ENCODE peak calls at places on chromosomes 16 and 17, in ten cellular contexts. One of them, this sample, is unnamed.
A peak's percentile ranks its signal among the peaks of the same experiment; 100 is the strongest.

GRCh38 chr16:53732296-53732929 is 28.5 kb downstream of the FTO start:
- DNase-seq in NCI-H187: no peak
- DNase-seq in endothelial cell: no peak
- DNase-seq in amygdala: no peak
- DNase-seq in stimulated activated effector memory CD8-positive, alpha-beta T cell treated with anti-CD3 and anti-CD28 coated beads, Interleukin-12 subunit alpha, Interleukin-12 subunit beta, amount 100 ng/mL, for 72 hours: no peak
- DNase-seq in C1 segment of cervical spinal cord: no peak
- DNase-seq in NCI-H345: no peak
- DNase-seq in naive thymus-derived CD8-positive, alpha-beta T cell: no peak
- DNase-seq in fibroblast of the conjunctiva: no peak
- DNase-seq in small intestine: peak; percentile 69
- DNase-seq in this sample: no peak

GRCh38 chr17:55743103-55743679 is 7.7 kb upstream of the PCTP start:
- DNase-seq in C1 segment of cervical spinal cord: no peak
- DNase-seq in NCI-H345: peak; percentile 60
- DNase-seq in endothelial cell: no peak
- DNase-seq in small intestine: peak; percentile 50
- DNase-seq in stimulated activated effector memory CD8-positive, alpha-beta T cell treated with anti-CD3 and anti-CD28 coated beads, Interleukin-12 subunit alpha, Interleukin-12 subunit beta, amount 100 ng/mL, for 72 hours: no peak
- DNase-seq in amygdala: no peak
- DNase-seq in naive thymus-derived CD8-positive, alpha-beta T cell: no peak
- DNase-seq in NCI-H187: no peak
- DNase-seq in fibroblast of the conjunctiva: no peak
- DNase-seq in this sample: no peak

GRCh38 chr17:19346351-19347255 is 15.9 kb downstream of the B9D1 start:
- DNase-seq in endothelial cell: no peak
- DNase-seq in NCI-H345: peak; percentile 22
- DNase-seq in stimulated activated effector memory CD8-positive, alpha-beta T cell treated with anti-CD3 and anti-CD28 coated beads, Interleukin-12 subunit alpha, Interleukin-12 subunit beta, amount 100 ng/mL, for 72 hours: no peak
- DNase-seq in fibroblast of the conjunctiva: peak; percentile 45
- DNase-seq in small intestine: no peak
- DNase-seq in naive thymus-derived CD8-positive, alpha-beta T cell: no peak
- DNase-seq in C1 segment of cervical spinal cord: no peak
- DNase-seq in amygdala: no peak
- DNase-seq in NCI-H187: no peak
- DNase-seq in this sample: no peak

GRCh38 chr17:413706-414440 is 61.3 kb upstream of the RPH3AL start:
- DNase-seq in stimulated activated effector memory CD8-positive, alpha-beta T cell treated with anti-CD3 and anti-CD28 coated beads, Interleukin-12 subunit alpha, Interleukin-12 subunit beta, amount 100 ng/mL, for 72 hours: no peak
- DNase-seq in C1 segment of cervical spinal cord: no peak
- DNase-seq in amygdala: no peak
- DNase-seq in NCI-H187: no peak
- DNase-seq in endothelial cell: no peak
- DNase-seq in fibroblast of the conjunctiva: no peak
- DNase-seq in small intestine: no peak
- DNase-seq in NCI-H345: no peak
- DNase-seq in naive thymus-derived CD8-positive, alpha-beta T cell: no peak
- DNase-seq in this sample: no peak

GRCh38 chr17:69466905-69467630 is 52.6 kb downstream of the MAP2K6 start:
- DNase-seq in naive thymus-derived CD8-positive, alpha-beta T cell: no peak
- DNase-seq in fibroblast of the conjunctiva: no peak
- DNase-seq in endothelial cell: peak; percentile 46
- DNase-seq in amygdala: no peak
- DNase-seq in C1 segment of cervical spinal cord: no peak
- DNase-seq in NCI-H187: no peak
- DNase-seq in small intestine: peak; percentile 24
- DNase-seq in NCI-H345: no peak
- DNase-seq in stimulated activated effector memory CD8-positive, alpha-beta T cell treated with anti-CD3 and anti-CD28 coated beads, Interleukin-12 subunit alpha, Interleukin-12 subunit beta, amount 100 ng/mL, for 72 hours: no peak
- DNase-seq in this sample: no peak

GRCh38 chr16:30703971-30704370 is 5.0 kb downstream of the SRCAP start:
- DNase-seq in amygdala: no peak
- DNase-seq in NCI-H345: no peak
- DNase-seq in endothelial cell: no peak
- DNase-seq in stimulated activated effector memory CD8-positive, alpha-beta T cell treated with anti-CD3 and anti-CD28 coated beads, Interleukin-12 subunit alpha, Interleukin-12 subunit beta, amount 100 ng/mL, for 72 hours: no peak
- DNase-seq in NCI-H187: no peak
- DNase-seq in C1 segment of cervical spinal cord: no peak
- DNase-seq in fibroblast of the conjunctiva: no peak
- DNase-seq in small intestine: no peak
- DNase-seq in naive thymus-derived CD8-positive, alpha-beta T cell: no peak
- DNase-seq in this sample: no peak

GRCh38 chr17:56785997-56786680 is 47.6 kb downstream of the C17orf67 start:
- DNase-seq in amygdala: no peak
- DNase-seq in naive thymus-derived CD8-positive, alpha-beta T cell: no peak
- DNase-seq in NCI-H187: no peak
- DNase-seq in stimulated activated effector memory CD8-positive, alpha-beta T cell treated with anti-CD3 and anti-CD28 coated beads, Interleukin-12 subunit alpha, Interleukin-12 subunit beta, amount 100 ng/mL, for 72 hours: no peak
- DNase-seq in endothelial cell: no peak
- DNase-seq in fibroblast of the conjunctiva: no peak
- DNase-seq in C1 segment of cervical spinal cord: no peak
- DNase-seq in NCI-H345: no peak
- DNase-seq in small intestine: peak; percentile 70
- DNase-seq in this sample: no peak

GRCh38 chr16:50473375-50473945 is 74.7 kb upstream of the NKD1 start:
- DNase-seq in amygdala: no peak
- DNase-seq in C1 segment of cervical spinal cord: no peak
- DNase-seq in naive thymus-derived CD8-positive, alpha-beta T cell: no peak
- DNase-seq in NCI-H345: no peak
- DNase-seq in small intestine: no peak
- DNase-seq in NCI-H187: no peak
- DNase-seq in endothelial cell: no peak
- DNase-seq in fibroblast of the conjunctiva: no peak
- DNase-seq in stimulated activated effector memory CD8-positive, alpha-beta T cell treated with anti-CD3 and anti-CD28 coated beads, Interleukin-12 subunit alpha, Interleukin-12 subunit beta, amount 100 ng/mL, for 72 hours: no peak
- DNase-seq in this sample: no peak

GRCh38 chr16:22374311-22375116 is at the start of gene CDR2:
- DNase-seq in endothelial cell: peak; percentile 98
- DNase-seq in amygdala: peak; percentile 93
- DNase-seq in NCI-H187: peak; percentile 85
- DNase-seq in naive thymus-derived CD8-positive, alpha-beta T cell: peak; percentile 96
- DNase-seq in C1 segment of cervical spinal cord: peak; percentile 96
- DNase-seq in stimulated activated effector memory CD8-positive, alpha-beta T cell treated with anti-CD3 and anti-CD28 coated beads, Interleukin-12 subunit alpha, Interleukin-12 subunit beta, amount 100 ng/mL, for 72 hours: peak; percentile 98
- DNase-seq in fibroblast of the conjunctiva: peak; percentile 93
- DNase-seq in NCI-H345: peak; percentile 98
- DNase-seq in small intestine: peak; percentile 99
- DNase-seq in this sample: peak; percentile 97

GRCh38 chr16:11824362-11824761 is 27.0 kb downstream of the RSL1D1 start:
- DNase-seq in stimulated activated effector memory CD8-positive, alpha-beta T cell treated with anti-CD3 and anti-CD28 coated beads, Interleukin-12 subunit alpha, Interleukin-12 subunit beta, amount 100 ng/mL, for 72 hours: no peak
- DNase-seq in C1 segment of cervical spinal cord: no peak
- DNase-seq in amygdala: no peak
- DNase-seq in NCI-H345: no peak
- DNase-seq in small intestine: peak; percentile 93
- DNase-seq in naive thymus-derived CD8-positive, alpha-beta T cell: no peak
- DNase-seq in fibroblast of the conjunctiva: no peak
- DNase-seq in endothelial cell: no peak
- DNase-seq in NCI-H187: no peak
- DNase-seq in this sample: no peak

GRCh38 chr16:4626396-4626795 is 1.8 kb downstream of the MGRN1 start:
- DNase-seq in C1 segment of cervical spinal cord: no peak
- DNase-seq in endothelial cell: no peak
- DNase-seq in stimulated activated effector memory CD8-positive, alpha-beta T cell treated with anti-CD3 and anti-CD28 coated beads, Interleukin-12 subunit alpha, Interleukin-12 subunit beta, amount 100 ng/mL, for 72 hours: no peak
- DNase-seq in naive thymus-derived CD8-positive, alpha-beta T cell: no peak
- DNase-seq in NCI-H345: no peak
- DNase-seq in small intestine: peak; percentile 59
- DNase-seq in NCI-H187: no peak
- DNase-seq in fibroblast of the conjunctiva: no peak
- DNase-seq in amygdala: no peak
- DNase-seq in this sample: no peak

GRCh38 chr17:35433075-35433894 is 985 bp upstream of the SLFN12 start:
- DNase-seq in stimulated activated effector memory CD8-positive, alpha-beta T cell treated with anti-CD3 and anti-CD28 coated beads, Interleukin-12 subunit alpha, Interleukin-12 subunit beta, amount 100 ng/mL, for 72 hours: peak; percentile 75
- DNase-seq in naive thymus-derived CD8-positive, alpha-beta T cell: no peak
- DNase-seq in endothelial cell: peak; percentile 42
- DNase-seq in NCI-H345: no peak
- DNase-seq in fibroblast of the conjunctiva: peak; percentile 99
- DNase-seq in NCI-H187: no peak
- DNase-seq in small intestine: peak; percentile 87
- DNase-seq in amygdala: no peak
- DNase-seq in C1 segment of cervical spinal cord: no peak
- DNase-seq in this sample: no peak

GRCh38 chr16:81635336-81635947 is 143.6 kb upstream of the PLCG2 start:
- DNase-seq in amygdala: no peak
- DNase-seq in small intestine: no peak
- DNase-seq in endothelial cell: no peak
- DNase-seq in naive thymus-derived CD8-positive, alpha-beta T cell: no peak
- DNase-seq in NCI-H187: no peak
- DNase-seq in stimulated activated effector memory CD8-positive, alpha-beta T cell treated with anti-CD3 and anti-CD28 coated beads, Interleukin-12 subunit alpha, Interleukin-12 subunit beta, amount 100 ng/mL, for 72 hours: no peak
- DNase-seq in C1 segment of cervical spinal cord: no peak
- DNase-seq in fibroblast of the conjunctiva: no peak
- DNase-seq in NCI-H345: peak; percentile 59
- DNase-seq in this sample: no peak

GRCh38 chr17:62807812-62808575 is at the start of gene MARCHF10:
- DNase-seq in NCI-H345: peak; percentile 82
- DNase-seq in NCI-H187: peak; percentile 71
- DNase-seq in C1 segment of cervical spinal cord: no peak
- DNase-seq in amygdala: no peak
- DNase-seq in small intestine: no peak
- DNase-seq in naive thymus-derived CD8-positive, alpha-beta T cell: peak; percentile 28
- DNase-seq in fibroblast of the conjunctiva: no peak
- DNase-seq in stimulated activated effector memory CD8-positive, alpha-beta T cell treated with anti-CD3 and anti-CD28 coated beads, Interleukin-12 subunit alpha, Interleukin-12 subunit beta, amount 100 ng/mL, for 72 hours: no peak
- DNase-seq in endothelial cell: peak; percentile 21
- DNase-seq in this sample: no peak

GRCh38 chr17:8696456-8696855 is 48.2 kb downstream of the CCDC42 start:
- DNase-seq in fibroblast of the conjunctiva: no peak
- DNase-seq in amygdala: no peak
- DNase-seq in C1 segment of cervical spinal cord: no peak
- DNase-seq in NCI-H187: no peak
- DNase-seq in endothelial cell: no peak
- DNase-seq in stimulated activated effector memory CD8-positive, alpha-beta T cell treated with anti-CD3 and anti-CD28 coated beads, Interleukin-12 subunit alpha, Interleukin-12 subunit beta, amount 100 ng/mL, for 72 hours: no peak
- DNase-seq in NCI-H345: no peak
- DNase-seq in small intestine: no peak
- DNase-seq in naive thymus-derived CD8-positive, alpha-beta T cell: no peak
- DNase-seq in this sample: no peak

GRCh38 chr17:2724783-2725164 is 13.2 kb upstream of the CLUH start:
- DNase-seq in endothelial cell: peak; percentile 61
- DNase-seq in NCI-H187: no peak
- DNase-seq in stimulated activated effector memory CD8-positive, alpha-beta T cell treated with anti-CD3 and anti-CD28 coated beads, Interleukin-12 subunit alpha, Interleukin-12 subunit beta, amount 100 ng/mL, for 72 hours: no peak
- DNase-seq in small intestine: peak; percentile 63
- DNase-seq in C1 segment of cervical spinal cord: no peak
- DNase-seq in fibroblast of the conjunctiva: no peak
- DNase-seq in amygdala: no peak
- DNase-seq in NCI-H345: no peak
- DNase-seq in naive thymus-derived CD8-positive, alpha-beta T cell: peak; percentile 23
- DNase-seq in this sample: no peak

GRCh38 chr17:46029627-46030026 is 30.6 kb downstream of the STH start:
- DNase-seq in NCI-H345: no peak
- DNase-seq in amygdala: no peak
- DNase-seq in C1 segment of cervical spinal cord: no peak
- DNase-seq in small intestine: no peak
- DNase-seq in fibroblast of the conjunctiva: no peak
- DNase-seq in stimulated activated effector memory CD8-positive, alpha-beta T cell treated with anti-CD3 and anti-CD28 coated beads, Interleukin-12 subunit alpha, Interleukin-12 subunit beta, amount 100 ng/mL, for 72 hours: no peak
- DNase-seq in endothelial cell: no peak
- DNase-seq in naive thymus-derived CD8-positive, alpha-beta T cell: no peak
- DNase-seq in NCI-H187: no peak
- DNase-seq in this sample: no peak

This sample was measured in substantia nigra.